ENCODE peak calls at places on chromosomes 1 and 21, in four cellular contexts. One of them, this sample, is unnamed. For H3K4me1, the result is how much of the 10 kb centered on the place peaks cover.

GRCh38 chr21:29989634-29990234 is 49.9 kb upstream of the GRIK1 start:
- DNase-seq in left ventricle myocardium inferior: no peak
- DNase-seq in fibroblast of lung: peak
- DNase-seq in adrenal gland: no peak
- DNase-seq in this sample: no peak

GRCh38 chr1:1437033-1437903 is 1.8 kb downstream of the VWA1 start:
- DNase-seq in left ventricle myocardium inferior: no peak
- DNase-seq in fibroblast of lung: no peak
- DNase-seq in adrenal gland: no peak
- DNase-seq in this sample: no peak

GRCh38 chr1:6121021-6121421 is 59.1 kb downstream of the CHD5 start:
- DNase-seq in left ventricle myocardium inferior: no peak
- DNase-seq in fibroblast of lung: no peak
- DNase-seq in adrenal gland: no peak
- DNase-seq in this sample: peak

GRCh38 chr21:44462834-44463200 is 7.5 kb downstream of the LRRC3 start:
- DNase-seq in left ventricle myocardium inferior: no peak
- DNase-seq in fibroblast of lung: no peak
- DNase-seq in adrenal gland: no peak
- DNase-seq in this sample: no peak

GRCh38 chr1:37055631-37056030 is 21.3 kb upstream of the GRIK3 start:
- DNase-seq in left ventricle myocardium inferior: no peak
- DNase-seq in fibroblast of lung: no peak
- DNase-seq in adrenal gland: no peak
- DNase-seq in this sample: no peak

GRCh38 chr1:165068716-165069115 is 287.8 kb downstream of the LMX1A start:
- DNase-seq in left ventricle myocardium inferior: no peak
- DNase-seq in fibroblast of lung: peak
- DNase-seq in adrenal gland: no peak
- DNase-seq in this sample: no peak

GRCh38 chr1:214427871-214428277 is 123.5 kb downstream of the PTPN14 start:
- DNase-seq in left ventricle myocardium inferior: no peak
- DNase-seq in fibroblast of lung: peak
- DNase-seq in adrenal gland: no peak
- DNase-seq in this sample: no peak

GRCh38 chr1:204341380-204341779 is 18.3 kb downstream of the PLEKHA6 start:
- DNase-seq in left ventricle myocardium inferior: no peak
- DNase-seq in fibroblast of lung: peak
- DNase-seq in adrenal gland: no peak
- DNase-seq in this sample: no peak

GRCh38 chr1:21670059-21670881 is 1.1 kb upstream of the RAP1GAP start:
- DNase-seq in left ventricle myocardium inferior: no peak
- DNase-seq in fibroblast of lung: no peak
- DNase-seq in adrenal gland: peak
- DNase-seq in this sample: no peak

GRCh38 chr1:225933072-225933471 is 7.9 kb downstream of the LEFTY2 start:
- DNase-seq in left ventricle myocardium inferior: no peak
- DNase-seq in fibroblast of lung: peak
- DNase-seq in adrenal gland: no peak
- DNase-seq in this sample: no peak

GRCh38 chr21:34690041-34690792 is 21.4 kb downstream of the CLIC6 start:
- DNase-seq in left ventricle myocardium inferior: no peak
- DNase-seq in fibroblast of lung: no peak
- DNase-seq in adrenal gland: peak
- DNase-seq in this sample: no peak

GRCh38 chr1:171841050-171841910 is at the start of gene DNM3:
- DNase-seq in left ventricle myocardium inferior: peak
- DNase-seq in fibroblast of lung: peak
- DNase-seq in adrenal gland: peak
- DNase-seq in this sample: peak

GRCh38 chr1:177981186-177981585 is 11.3 kb upstream of the SEC16B start:
- DNase-seq in left ventricle myocardium inferior: no peak
- DNase-seq in fibroblast of lung: no peak
- DNase-seq in adrenal gland: no peak
- DNase-seq in this sample: no peak

GRCh38 chr1:24454684-24455091 is 39.1 kb downstream of the NIPAL3 start:
- DNase-seq in left ventricle myocardium inferior: no peak
- DNase-seq in fibroblast of lung: no peak
- DNase-seq in adrenal gland: no peak
- DNase-seq in this sample: no peak

GRCh38 chr1:214476958-214477870 is 74.2 kb downstream of the PTPN14 start:
- DNase-seq in left ventricle myocardium inferior: no peak
- DNase-seq in fibroblast of lung: peak
- DNase-seq in adrenal gland: no peak
- DNase-seq in this sample: no peak

GRCh38 chr1:203663820-203664219 is 37.2 kb downstream of the ATP2B4 start:
- DNase-seq in left ventricle myocardium inferior: no peak
- DNase-seq in fibroblast of lung: no peak
- DNase-seq in adrenal gland: no peak
- DNase-seq in this sample: no peak

GRCh38 chr1:81305997-81306452 is 494.7 kb upstream of the ADGRL2 start:
- DNase-seq in left ventricle myocardium inferior: no peak
- DNase-seq in fibroblast of lung: peak
- DNase-seq in adrenal gland: peak
- DNase-seq in this sample: peak
- H3K27ac ChIP-seq in left ventricle myocardium inferior: peak
- H3K27ac ChIP-seq in fibroblast of lung: no peak
- H3K27ac ChIP-seq in adrenal gland: peak
- H3K27ac ChIP-seq in this sample: peak

DNA sequence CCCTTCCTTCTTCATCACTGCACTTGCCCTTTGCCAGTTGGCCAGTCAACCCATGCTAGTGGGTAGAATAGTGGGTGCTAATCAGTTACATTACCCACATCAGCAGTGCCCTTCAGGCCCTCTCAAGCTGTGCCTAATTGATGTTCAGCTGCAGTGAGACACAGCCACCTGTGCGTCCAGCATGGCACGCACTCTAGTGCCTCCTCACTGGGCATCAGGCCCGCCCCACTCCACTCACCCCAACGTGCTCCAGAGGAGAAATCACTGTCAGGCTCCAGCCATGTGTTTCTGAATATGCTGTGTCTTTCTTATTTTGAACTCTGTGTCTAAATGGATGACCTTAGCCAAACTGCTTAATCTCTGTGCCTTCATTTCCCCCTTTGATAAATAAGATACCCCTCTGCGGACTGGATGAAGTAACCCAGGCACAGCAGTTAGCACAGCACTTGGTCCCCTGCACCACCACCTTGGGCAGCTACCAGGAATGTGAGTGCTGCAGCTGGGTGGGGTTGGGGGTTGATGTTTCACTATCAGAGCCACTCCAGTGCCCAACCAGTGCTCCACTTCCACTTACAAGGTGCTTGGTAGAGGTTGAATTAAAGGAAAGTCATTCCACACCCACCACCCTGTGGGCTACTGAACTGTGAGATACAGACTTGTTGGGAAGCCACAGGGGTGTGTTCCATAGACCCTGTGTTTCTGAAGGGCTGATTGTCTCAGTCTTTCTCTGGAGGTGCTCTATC is 8.9 kb upstream of the ADORA3 start:
- DNase-seq in left ventricle myocardium inferior: peak
- DNase-seq in fibroblast of lung: no peak
- DNase-seq in adrenal gland: no peak
- DNase-seq in this sample: no peak
- H3K4me1 ChIP-seq in left ventricle myocardium inferior: half or more
- H3K4me1 ChIP-seq in fibroblast of lung: under half
- H3K4me1 ChIP-seq in adrenal gland: half or more
- H3K4me1 ChIP-seq in this sample: under half

GRCh38 chr1:229792576-229792975 is 166.5 kb downstream of the URB2 start:
- DNase-seq in left ventricle myocardium inferior: no peak
- DNase-seq in fibroblast of lung: no peak
- DNase-seq in adrenal gland: no peak
- DNase-seq in this sample: no peak
- TF ChIP-seq CTCF in left ventricle myocardium inferior: no peak
- TF ChIP-seq CTCF in fibroblast of lung: no peak
- TF ChIP-seq CTCF in adrenal gland: no peak
- TF ChIP-seq CTCF in this sample: no peak

GRCh38 chr1:93567255-93567918 is 114.2 kb downstream of the BCAR3 start:
- DNase-seq in left ventricle myocardium inferior: peak
- DNase-seq in fibroblast of lung: peak
- DNase-seq in adrenal gland: peak
- DNase-seq in this sample: no peak
- H3K27ac ChIP-seq in left ventricle myocardium inferior: peak
- H3K27ac ChIP-seq in fibroblast of lung: peak
- H3K27ac ChIP-seq in adrenal gland: peak
- H3K27ac ChIP-seq in this sample: no peak

DNA sequence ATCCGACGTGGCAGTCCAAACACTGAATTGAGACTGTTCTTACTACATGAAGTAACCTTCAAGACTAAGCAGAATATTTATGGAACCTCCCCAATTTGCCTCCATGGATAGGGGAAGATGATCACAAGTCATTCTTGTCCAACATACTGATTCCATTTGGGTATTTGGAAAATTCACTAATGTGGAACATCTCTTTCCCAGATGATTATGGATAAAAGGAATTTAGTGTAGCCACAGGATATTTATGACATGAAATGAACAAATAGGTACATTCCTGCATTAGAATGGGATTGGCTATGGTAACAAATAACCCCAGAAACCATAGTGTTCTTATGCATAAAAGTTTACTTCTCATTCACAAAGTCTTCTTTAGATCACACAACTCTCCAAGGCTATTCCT is 40.2 kb upstream of the SGIP1 start:
- DNase-seq in left ventricle myocardium inferior: no peak
- DNase-seq in fibroblast of lung: peak
- DNase-seq in adrenal gland: no peak
- DNase-seq in this sample: no peak
- H3K4me1 ChIP-seq in left ventricle myocardium inferior: under half
- H3K4me1 ChIP-seq in fibroblast of lung: under half
- H3K4me1 ChIP-seq in adrenal gland: under half
- H3K4me1 ChIP-seq in this sample: under half

DNA sequence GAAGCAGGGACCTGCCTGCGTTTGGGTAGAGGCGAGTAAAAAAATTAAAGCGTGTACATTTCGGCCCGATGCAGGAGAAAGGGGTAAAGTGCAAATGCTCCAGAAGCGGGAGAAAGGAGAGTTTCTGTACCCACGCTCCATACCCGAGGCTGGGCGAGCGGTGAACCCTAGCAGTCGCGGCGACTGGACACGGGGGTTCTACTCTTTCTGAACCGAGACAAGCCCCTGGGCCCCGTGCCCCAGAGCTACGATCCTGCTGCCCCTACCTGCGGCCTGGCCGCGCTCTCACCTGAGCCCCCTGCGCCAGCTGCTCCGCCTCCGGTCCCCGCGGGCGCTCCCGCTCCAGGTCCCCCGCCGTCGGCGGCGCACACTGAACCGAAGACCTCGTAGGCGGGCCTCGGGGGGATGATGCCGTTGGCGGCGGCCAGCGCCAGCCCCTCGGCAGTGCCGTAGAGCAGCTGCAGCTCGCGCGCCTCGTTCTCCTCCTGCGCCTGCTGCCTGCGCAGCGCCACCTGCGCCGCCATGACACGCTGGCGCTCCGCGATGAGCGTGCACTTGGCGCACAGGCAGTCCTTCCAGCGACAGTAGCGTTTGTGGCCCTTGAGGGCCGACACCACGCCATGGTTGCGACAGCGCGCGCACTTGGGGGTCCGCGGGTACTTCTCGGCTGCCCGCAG is 2.4 kb downstream of the DMRTA2 start:
- DNase-seq in left ventricle myocardium inferior: no peak
- DNase-seq in fibroblast of lung: no peak
- DNase-seq in adrenal gland: no peak
- DNase-seq in this sample: no peak
- TF ChIP-seq CTCF in left ventricle myocardium inferior: no peak
- TF ChIP-seq CTCF in fibroblast of lung: no peak
- TF ChIP-seq CTCF in adrenal gland: no peak
- TF ChIP-seq CTCF in this sample: no peak

DNA sequence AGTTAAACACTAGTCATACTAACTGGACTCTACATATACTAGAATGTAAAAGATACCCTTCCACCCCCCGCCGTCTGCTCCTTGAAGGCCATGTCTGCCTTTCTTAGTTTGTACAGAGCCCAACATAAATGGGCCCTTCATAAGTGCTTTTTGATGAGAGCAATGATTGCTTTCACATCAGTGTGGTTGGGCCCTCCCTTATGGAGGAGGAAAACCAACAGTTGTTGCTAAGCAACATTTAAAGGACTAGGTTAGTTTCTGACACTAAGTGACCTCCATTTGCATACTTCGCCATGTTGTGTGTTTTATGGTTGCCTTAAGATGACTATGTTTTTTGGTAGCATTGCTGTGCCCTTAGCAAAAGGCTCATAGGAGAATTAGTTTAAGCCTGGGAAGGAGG is 182.0 kb upstream of the SGIP1 start:
- DNase-seq in left ventricle myocardium inferior: no peak
- DNase-seq in fibroblast of lung: no peak
- DNase-seq in adrenal gland: no peak
- DNase-seq in this sample: no peak
- H3K27ac ChIP-seq in left ventricle myocardium inferior: peak
- H3K27ac ChIP-seq in fibroblast of lung: no peak
- H3K27ac ChIP-seq in adrenal gland: no peak
- H3K27ac ChIP-seq in this sample: peak

This sample was measured in heart left ventricle.